ENCODE peak calls at places on chromosome 19, in six cellular contexts. X is ascending aorta, V is psoas muscle, O is IMR-90, Z is CD14-positive monocyte, T is hepatocyte. M is an unnamed sample.

GRCh38 chr19:13154241-13154778 is 4.1 kb downstream of the IER2 start:
- DNase-seq in T (peak), V (peak), X (peak), Z (peak), O (peak), M (peak)

GRCh38 chr19:50721441-50722137 is 1.6 kb upstream of the CLEC11A start:
- DNase-seq in V (peak), O (no peak), T (no peak), X (no peak), Z (no peak), M (no peak)

GRCh38 chr19:1848399-1849131 is at the start of gene REXO1:
- DNase-seq in O (peak), V (peak), Z (peak), X (peak), T (peak), M (peak)

GRCh38 chr19:30555075-30555787 is 183.0 kb downstream of the ZNF536 start:
- DNase-seq in T (no peak), Z (no peak), V (no peak), X (no peak), O (no peak), M (no peak)

GRCh38 chr19:1282588-1283206 is 3.0 kb upstream of the EFNA2 start:
- DNase-seq in X (no peak), V (no peak), Z (no peak), O (no peak), T (no peak), M (no peak)

GRCh38 chr19:34676697-34677385 is at the start of gene SCGB2B2:
- DNase-seq in Z (peak), V (no peak), T (no peak), X (peak), O (no peak), M (no peak)

GRCh38 chr19:38842439-38843174 is 7.2 kb downstream of the HNRNPL start:
- DNase-seq in V (no peak), Z (no peak), O (no peak), X (no peak), T (no peak), M (no peak)

GRCh38 chr19:19032420-19033175 is 719 bp downstream of the SUGP2 start:
- DNase-seq in O (peak), X (peak), V (peak), T (peak), Z (peak), M (peak)

GRCh38 chr19:46928951-46929350 is 68.2 kb downstream of the ARHGAP35 start:
- DNase-seq in X (no peak), Z (no peak), V (no peak), T (no peak), O (peak), M (no peak)

GRCh38 chr19:12478234-12478941 is 6.2 kb downstream of the ZNF709 start:
- DNase-seq in X (no peak), V (no peak), O (no peak), Z (no peak), T (no peak), M (no peak)

GRCh38 chr19:35742121-35742724 is at the start of gene IGFLR1:
- DNase-seq in O (no peak), X (no peak), T (no peak), V (no peak), Z (peak), M (no peak)

GRCh38 chr19:44553478-44554171 is 24.1 kb upstream of the CEACAM20 start:
- DNase-seq in X (no peak), Z (no peak), V (no peak), T (no peak), O (no peak), M (no peak)

GRCh38 chr19:21328402-21328801 is 808 bp downstream of the ZNF708 start:
- DNase-seq in V (no peak), Z (no peak), X (no peak), T (no peak), O (no peak), M (no peak)

GRCh38 chr19:17847538-17848366 is at the start of gene JAK3:
- DNase-seq in T (peak), O (peak), Z (peak), V (peak), X (peak), M (no peak)

GRCh38 chr19:31863122-31863521 is 482.3 kb upstream of the ZNF507 start:
- DNase-seq in V (no peak), O (no peak), T (no peak), X (no peak), Z (no peak), M (no peak)

GRCh38 chr19:33210266-33210940 is 15.2 kb downstream of the SLC7A10 start:
- DNase-seq in Z (no peak), T (no peak), V (no peak), O (no peak), X (no peak), M (no peak)

GRCh38 chr19:52110780-52111179 is 15.2 kb upstream of the ZNF841 start:
- DNase-seq in T (no peak), V (no peak), O (no peak), Z (no peak), X (no peak), M (no peak)

GRCh38 chr19:13077233-13077632 is 25.4 kb downstream of the LYL1 start:
- DNase-seq in Z (no peak), V (no peak), O (no peak), T (no peak), X (no peak), M (no peak)

GRCh38 chr19:6730153-6730804 is 7.1 kb downstream of the GPR108 start:
- DNase-seq in V (no peak), Z (no peak), O (no peak), X (peak), T (peak), M (peak)

GRCh38 chr19:9040131-9040530 is 29.9 kb upstream of the MUC16 start:
- DNase-seq in O (no peak), X (no peak), T (no peak), V (no peak), Z (no peak), M (no peak)

GRCh38 chr19:3849092-3849491 is 19.7 kb downstream of the ZFR2 start:
- DNase-seq in O (no peak), Z (no peak), V (no peak), X (no peak), T (peak), M (no peak)

GRCh38 chr19:19405919-19406877 is 723 bp downstream of the GATAD2A start:
- DNase-seq in O (peak), Z (no peak), V (peak), T (peak), X (peak), M (no peak)

GRCh38 chr19:5693195-5694166 is 3.4 kb downstream of the RPL36 start:
- DNase-seq in O (no peak), V (no peak), T (peak), Z (no peak), X (no peak), M (no peak)

GRCh38 chr19:30402790-30403189 is 30.6 kb downstream of the ZNF536 start:
- DNase-seq in Z (no peak), O (no peak), T (no peak), X (no peak), V (no peak), M (no peak)

GRCh38 chr19:29524912-29525870 is 603 bp upstream of the VSTM2B start:
- DNase-seq in V (no peak), T (no peak), Z (no peak), O (no peak), X (no peak), M (no peak)

GRCh38 chr19:35773020-35773809 is 2.1 kb upstream of the ARHGAP33 start:
- DNase-seq in Z (no peak), X (no peak), T (no peak), O (peak), V (no peak), M (no peak)

GRCh38 chr19:16117594-16118033 is 5.9 kb downstream of the RAB8A start:
- DNase-seq in Z (no peak), V (no peak), X (no peak), O (no peak), T (no peak), M (no peak)
- TF ChIP-seq CTCF in Z (no peak), V (no peak), X (no peak), O (peak), T (no peak), M (no peak)

DNA sequence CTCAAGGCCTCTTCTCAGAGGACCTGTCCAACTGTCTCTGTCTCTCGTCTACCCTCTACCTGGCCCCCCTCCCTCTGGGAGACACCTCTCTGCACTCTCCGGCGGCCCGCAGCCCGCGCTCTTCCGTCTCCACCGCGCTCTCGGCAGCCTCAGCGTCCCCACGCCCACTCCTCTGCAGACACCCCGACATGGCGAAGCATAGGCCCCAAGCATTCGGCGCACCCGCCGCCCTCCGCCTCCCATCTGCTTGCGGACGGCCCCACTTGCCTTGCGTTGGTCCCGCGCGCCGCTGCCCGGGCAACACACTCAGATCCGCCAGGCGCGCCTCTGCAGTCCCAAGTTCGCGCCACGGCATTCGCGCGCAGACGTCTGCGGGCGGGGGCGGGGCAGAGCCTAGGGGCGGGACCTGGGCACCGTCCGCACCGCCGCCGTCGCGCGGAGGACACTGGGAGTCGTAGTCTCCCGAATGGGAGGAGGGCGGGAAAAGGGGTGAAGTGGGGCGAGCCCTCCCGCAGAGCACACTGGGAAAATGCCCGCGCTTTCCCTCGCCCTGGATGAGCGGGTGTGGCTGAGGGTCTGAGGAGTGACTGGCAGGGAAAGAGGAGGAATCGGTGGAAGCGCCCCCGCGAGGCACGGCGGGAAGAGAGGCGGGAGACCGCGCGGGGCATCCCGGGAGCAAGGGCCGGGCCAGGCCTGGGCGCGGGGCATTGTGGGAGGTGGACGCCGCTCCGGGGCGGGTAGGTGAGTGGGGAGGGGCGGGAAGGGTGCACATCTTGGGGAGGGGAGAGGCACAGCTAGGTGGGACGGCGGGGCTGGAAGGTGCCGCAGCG is at the start of the genes LIG1 and ZSWIM9:
- DNase-seq in X (peak), Z (peak), V (peak), T (peak), O (peak), M (peak)
- TF ChIP-seq CTCF in X (peak), Z (peak), V (no peak), T (no peak), O (peak), M (no peak)

GRCh38 chr19:48186015-48186414 is 15.5 kb downstream of the ZSWIM9 start:
- DNase-seq in O (no peak), V (no peak), T (no peak), Z (no peak), X (peak), M (no peak)

GRCh38 chr19:48186541-48186991 is 16.1 kb downstream of the ZSWIM9 start:
- DNase-seq in V (no peak), O (no peak), Z (no peak), T (no peak), X (peak), M (no peak)

GRCh38 chr19:48181505-48181904 is 11.0 kb downstream of the ZSWIM9 start:
- DNase-seq in O (no peak), V (no peak), Z (no peak), T (no peak), X (no peak), M (no peak)

GRCh38 chr19:48183356-48183755 is 12.9 kb downstream of the ZSWIM9 start:
- DNase-seq in Z (no peak), X (no peak), V (no peak), O (no peak), T (no peak), M (no peak)

DNA sequence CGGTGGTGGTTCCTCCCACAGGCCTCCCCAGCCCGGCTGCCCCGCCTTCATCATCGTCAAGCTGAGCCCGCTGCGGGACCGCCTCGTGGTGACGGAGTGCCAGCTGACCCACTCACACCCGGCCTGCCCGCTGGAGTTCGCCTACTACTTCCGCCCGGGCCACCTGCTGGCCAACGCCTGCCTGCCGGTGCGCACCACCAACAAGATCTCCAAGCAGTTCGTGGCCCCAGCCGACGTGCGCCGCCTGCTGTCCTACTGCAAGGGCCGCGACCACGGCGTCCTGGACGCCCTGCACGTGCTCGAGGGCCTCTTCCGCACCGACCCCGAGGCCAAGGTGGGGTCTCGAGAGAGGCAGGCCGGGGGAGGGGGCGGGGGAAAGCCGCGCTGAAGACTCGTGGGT is 12.0 kb downstream of the ZSWIM9 start:
- DNase-seq in V (no peak), Z (no peak), X (no peak), O (no peak), T (no peak), M (no peak)
- TF ChIP-seq CTCF in V (no peak), Z (no peak), X (no peak), O (no peak), T (no peak), M (no peak)

GRCh38 chr19:48807590-48808308 is 3.1 kb downstream of the BCAT2 start:
- DNase-seq in V (no peak), Z (no peak), X (no peak), T (peak), O (no peak), M (no peak)
- TF ChIP-seq CTCF in V (no peak), Z (no peak), X (no peak), T (no peak), O (no peak), M (no peak)

DNA sequence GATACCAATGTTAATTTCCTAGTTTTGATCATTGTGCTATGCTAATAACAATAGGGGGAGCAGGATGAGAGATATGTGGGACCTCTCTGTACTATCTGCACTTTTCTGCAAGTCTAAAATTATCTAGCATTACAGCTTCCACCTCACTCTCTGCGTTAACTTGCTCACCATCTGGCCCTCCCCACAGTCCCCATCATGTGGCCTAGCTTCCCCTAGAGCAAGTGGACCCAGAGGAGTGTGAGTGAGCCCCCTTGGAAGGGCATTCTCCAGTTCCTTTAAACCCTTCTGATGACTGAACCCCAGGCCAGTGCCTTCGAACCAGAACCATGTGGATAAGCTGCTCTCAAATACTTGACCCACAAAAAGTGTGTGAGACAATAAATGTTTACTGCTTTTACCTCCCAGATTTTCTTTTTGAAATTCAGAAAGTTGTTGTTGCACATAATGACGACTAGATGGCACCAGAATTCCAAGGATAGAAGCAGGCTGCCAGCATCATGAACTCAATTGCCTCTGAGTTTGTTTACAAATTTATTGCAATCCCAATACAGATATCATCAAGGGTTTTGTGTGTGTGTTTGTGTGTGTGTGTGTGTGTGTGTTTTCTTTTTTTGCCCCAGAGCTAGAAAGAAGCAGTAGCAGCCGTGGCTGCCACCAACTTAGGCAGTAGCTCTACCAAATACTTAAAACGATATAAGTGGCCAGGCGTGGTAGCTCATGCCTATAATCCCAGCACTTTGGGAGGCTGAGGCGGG is 49.0 kb upstream of the ZNF780A start:
- DNase-seq in O (peak), V (no peak), T (peak), Z (no peak), X (no peak), M (no peak)
- TF ChIP-seq CTCF in O (peak), V (peak), T (peak), Z (peak), X (peak), M (no peak)

GRCh38 chr19:15902254-15902653 is 4.4 kb upstream of the CYP4F2 start:
- DNase-seq in X (no peak), V (no peak), Z (no peak), T (no peak), O (no peak), M (no peak)

GRCh38 chr19:15900504-15900903 is 2.6 kb upstream of the CYP4F2 start:
- DNase-seq in O (no peak), V (no peak), X (no peak), Z (no peak), T (no peak), M (no peak)

GRCh38 chr19:15905026-15905425 is 7.2 kb upstream of the CYP4F2 start:
- DNase-seq in X (no peak), T (no peak), Z (no peak), O (no peak), V (no peak), M (no peak)
- TF ChIP-seq CTCF in X (no peak), T (no peak), Z (no peak), O (no peak), V (no peak), M (no peak)

GRCh38 chr19:16584825-16585801 is 12.9 kb upstream of the SLC35E1 start:
- DNase-seq in X (no peak), Z (no peak), V (no peak), O (no peak), T (no peak), M (no peak)
- TF ChIP-seq CTCF in X (no peak), Z (no peak), V (no peak), O (no peak), T (no peak), M (no peak)